ENCODE peak calls at places on chromosomes 12 and 14, in five cellular contexts. Y is stomach; L is lung; Z is M059J; I is naive thymus-derived CD8-positive, alpha-beta T cell. T is an unnamed sample.

GRCh38 chr14:71988954-71989353 is 56.7 kb downstream of the RGS6 start:
- DNase-seq in L (no peak), Y (no peak), Z (no peak), I (no peak), T (no peak)

GRCh38 chr12:3106564-3106963 is 29.4 kb downstream of the TSPAN9 start:
- DNase-seq in I (no peak), Y (no peak), Z (peak; percentile 20), L (no peak), T (no peak)

GRCh38 chr14:54674342-54674741 is 107.4 kb downstream of the SAMD4A start:
- DNase-seq in Z (no peak), L (no peak), Y (no peak), I (no peak), T (no peak)

GRCh38 chr14:83425138-83425537 is 1891.5 kb upstream of the SEL1L start:
- DNase-seq in Y (no peak), L (no peak), I (no peak), Z (no peak), T (no peak)

GRCh38 chr12:95643251-95643650 is 92.0 kb upstream of the USP44 start:
- DNase-seq in L (no peak), Z (no peak), Y (no peak), I (no peak), T (no peak)

GRCh38 chr14:72792051-72792788 is 101.7 kb downstream of the DPF3 start:
- DNase-seq in I (no peak), L (no peak), Y (no peak), Z (no peak), T (no peak)

GRCh38 chr14:85596562-85596961 is 66.6 kb downstream of the FLRT2 start:
- DNase-seq in L (no peak), Y (no peak), Z (no peak), I (no peak), T (no peak)

GRCh38 chr14:70931008-70931407 is 23.7 kb downstream of the PCNX1 start:
- DNase-seq in I (no peak), Y (no peak), Z (no peak), L (no peak), T (no peak)

GRCh38 chr12:132600048-132601032 is 10.0 kb downstream of the LRCOL1 start:
- DNase-seq in Y (peak; percentile 60), L (peak; percentile 54), I (no peak), Z (peak; percentile 67), T (peak; percentile 79)

GRCh38 chr12:57772429-57773322 is at the start of gene EEF1AKMT3:
- DNase-seq in Y (peak; percentile 70), I (no peak), L (no peak), Z (peak; percentile 64), T (peak; percentile 77)

GRCh38 chr14:38211258-38211735 is 3.6 kb downstream of the SSTR1 start:
- DNase-seq in I (no peak), Z (no peak), L (no peak), Y (no peak), T (no peak)

GRCh38 chr12:26810330-26810729 is 22.7 kb downstream of the ITPR2 start:
- DNase-seq in L (no peak), Z (peak; percentile 56), Y (peak; percentile 71), I (no peak), T (no peak)

GRCh38 chr14:104929268-104930230 is 4.9 kb downstream of the PLD4 start:
- DNase-seq in Y (no peak), I (no peak), Z (no peak), L (no peak), T (no peak)

GRCh38 chr12:3077572-3078081 is 448 bp downstream of the TSPAN9 start:
- DNase-seq in Y (peak; percentile 34), I (no peak), L (no peak), Z (peak; percentile 28), T (peak; percentile 46)

T was measured in right lobe of liver.